ENCODE peak calls at places on chromosomes 11 and 22, in six cellular contexts. S is nucleus accumbens; M is cardiac fibroblast; K is HCEC 1CT; C is T-helper 1 cell; Q is activated gamma-delta T cell treated with anti-CD3 and anti-CD28 coated beads, Interleukin-2, amount 50 U/mL, for 16 hours. E is an unnamed sample.

GRCh38 chr11:9527481-9528140 is 45.9 kb upstream of the WEE1 start:
- DNase-seq in S (no peak), M (peak; percentile 87), K (peak; percentile 67), Q (no peak), C (no peak), E (no peak)

GRCh38 chr22:49566693-49567092 is 261.0 kb downstream of the BRD1 start:
- DNase-seq in S (no peak), C (no peak), Q (no peak), M (no peak), K (no peak), E (peak; percentile 14)

GRCh38 chr22:47484960-47485571 is 722.6 kb downstream of the TBC1D22A start:
- DNase-seq in Q (no peak), C (no peak), K (no peak), M (no peak), S (no peak), E (no peak)

GRCh38 chr11:7637447-7638157 is 35.7 kb downstream of the CYB5R2 start:
- DNase-seq in M (peak; percentile 91), S (no peak), Q (no peak), K (peak; percentile 57), C (no peak), E (no peak)

GRCh38 chr22:44102856-44103255 is 77.9 kb upstream of the PARVG start:
- DNase-seq in C (no peak), Q (no peak), S (no peak), M (no peak), K (no peak), E (no peak)

GRCh38 chr11:95794086-95794485 is 3.8 kb downstream of the CEP57 start:
- DNase-seq in Q (no peak), K (no peak), S (no peak), C (no peak), M (no peak), E (no peak)

GRCh38 chr11:27697679-27698275 is 2.5 kb downstream of the BDNF start:
- DNase-seq in S (no peak), Q (no peak), K (peak; percentile 60), M (peak; percentile 73), C (no peak), E (no peak)

GRCh38 chr11:77174559-77174958 is 46.5 kb downstream of the MYO7A start:
- DNase-seq in C (no peak), M (no peak), S (no peak), K (no peak), Q (no peak), E (no peak)

GRCh38 chr11:20070459-20070858 is 89.8 kb downstream of the DBX1 start:
- DNase-seq in C (no peak), Q (no peak), S (no peak), M (no peak), K (no peak), E (no peak)

GRCh38 chr22:29434288-29434687 is 4.1 kb upstream of the RFPL1 start:
- DNase-seq in S (no peak), C (no peak), M (no peak), Q (no peak), K (no peak), E (no peak)

GRCh38 chr11:113242767-113243397 is 71.5 kb upstream of the TTC12 start:
- DNase-seq in M (peak; percentile 65), Q (no peak), K (peak; percentile 38), C (no peak), S (no peak), E (no peak)

GRCh38 chr11:64244107-64244506 is 2.6 kb downstream of the PPP1R14B start:
- DNase-seq in Q (no peak), S (no peak), K (no peak), C (no peak), M (no peak), E (no peak)

GRCh38 chr11:133934599-133935550 is 21.9 kb downstream of the IGSF9B start:
- DNase-seq in Q (no peak), M (peak; percentile 30), C (no peak), S (peak; percentile 88), K (no peak), E (no peak)

GRCh38 chr11:72616655-72617054 is 57.6 kb downstream of the PDE2A start:
- DNase-seq in C (no peak), K (no peak), S (no peak), Q (no peak), M (no peak), E (no peak)

E was measured in CD4-positive, alpha-beta T cell.